ENCODE peak calls at places on chromosomes 1 and 21, in six cellular contexts. One of them, this sample, is unnamed.

GRCh38 chr1:214551436-214552173 is at the start of gene PTPN14:
- DNase-seq in OCI-LY7: no peak
- DNase-seq in DND-41: peak; percentile 55
- DNase-seq in mammary epithelial cell: peak; percentile 92
- DNase-seq in hepatocyte: peak; percentile 97
- DNase-seq in IMR-90: peak; percentile 96
- DNase-seq in this sample: peak; percentile 85

GRCh38 chr1:209839875-209840491 is 12.2 kb downstream of the UTP25 start:
- DNase-seq in OCI-LY7: no peak
- DNase-seq in DND-41: no peak
- DNase-seq in mammary epithelial cell: peak; percentile 95
- DNase-seq in hepatocyte: peak; percentile 68
- DNase-seq in IMR-90: peak; percentile 98
- DNase-seq in this sample: peak; percentile 65

GRCh38 chr1:117147856-117148588 is 26.5 kb upstream of the TRIM45 start:
- DNase-seq in OCI-LY7: no peak
- DNase-seq in DND-41: no peak
- DNase-seq in mammary epithelial cell: peak; percentile 70
- DNase-seq in hepatocyte: no peak
- DNase-seq in IMR-90: peak; percentile 80
- DNase-seq in this sample: no peak

GRCh38 chr1:26771643-26772321 is 16.0 kb upstream of the PIGV start:
- DNase-seq in OCI-LY7: no peak
- DNase-seq in DND-41: no peak
- DNase-seq in mammary epithelial cell: peak; percentile 90
- DNase-seq in hepatocyte: peak; percentile 81
- DNase-seq in IMR-90: peak; percentile 99
- DNase-seq in this sample: peak; percentile 52

GRCh38 chr1:245386321-245387002 is 231.7 kb downstream of the KIF26B start:
- DNase-seq in OCI-LY7: no peak
- DNase-seq in DND-41: no peak
- DNase-seq in mammary epithelial cell: no peak
- DNase-seq in hepatocyte: no peak
- DNase-seq in IMR-90: no peak
- DNase-seq in this sample: no peak

GRCh38 chr1:88731475-88731874 is 47.4 kb downstream of the PKN2 start:
- DNase-seq in OCI-LY7: no peak
- DNase-seq in DND-41: no peak
- DNase-seq in mammary epithelial cell: peak; percentile 62
- DNase-seq in hepatocyte: peak; percentile 71
- DNase-seq in IMR-90: peak; percentile 97
- DNase-seq in this sample: no peak

GRCh38 chr21:32611471-32611997 is 643 bp downstream of the CFAP298 start:
- DNase-seq in OCI-LY7: peak; percentile 83
- DNase-seq in DND-41: peak; percentile 54
- DNase-seq in mammary epithelial cell: peak; percentile 30
- DNase-seq in hepatocyte: peak; percentile 39
- DNase-seq in IMR-90: peak; percentile 18
- DNase-seq in this sample: no peak

GRCh38 chr21:46154155-46154954 is 1.0 kb downstream of the FTCD start:
- DNase-seq in OCI-LY7: no peak
- DNase-seq in DND-41: no peak
- DNase-seq in mammary epithelial cell: no peak
- DNase-seq in hepatocyte: peak; percentile 10
- DNase-seq in IMR-90: no peak
- DNase-seq in this sample: no peak

GRCh38 chr1:176736015-176736414 is 273.0 kb downstream of the PAPPA2 start:
- DNase-seq in OCI-LY7: no peak
- DNase-seq in DND-41: no peak
- DNase-seq in mammary epithelial cell: no peak
- DNase-seq in hepatocyte: no peak
- DNase-seq in IMR-90: no peak
- DNase-seq in this sample: no peak

GRCh38 chr1:47002211-47002610 is 21.3 kb upstream of the CYP4X1 start:
- DNase-seq in OCI-LY7: peak; percentile 1
- DNase-seq in DND-41: no peak
- DNase-seq in mammary epithelial cell: no peak
- DNase-seq in hepatocyte: no peak
- DNase-seq in IMR-90: no peak
- DNase-seq in this sample: no peak

GRCh38 chr21:36572091-36572490 is 92.2 kb upstream of the CLDN14 start:
- DNase-seq in OCI-LY7: no peak
- DNase-seq in DND-41: no peak
- DNase-seq in mammary epithelial cell: no peak
- DNase-seq in hepatocyte: no peak
- DNase-seq in IMR-90: no peak
- DNase-seq in this sample: no peak

GRCh38 chr1:3717715-3718601 is 34.3 kb upstream of the CCDC27 start:
- DNase-seq in OCI-LY7: peak; percentile 25
- DNase-seq in DND-41: no peak
- DNase-seq in mammary epithelial cell: no peak
- DNase-seq in hepatocyte: peak; percentile 62
- DNase-seq in IMR-90: no peak
- DNase-seq in this sample: no peak

GRCh38 chr1:63829349-63830327 is 55.8 kb downstream of the ROR1 start:
- DNase-seq in OCI-LY7: no peak
- DNase-seq in DND-41: no peak
- DNase-seq in mammary epithelial cell: no peak
- DNase-seq in hepatocyte: no peak
- DNase-seq in IMR-90: no peak
- DNase-seq in this sample: no peak

GRCh38 chr1:114779722-114780121 is 763 bp downstream of the SIKE1 start:
- DNase-seq in OCI-LY7: no peak
- DNase-seq in DND-41: no peak
- DNase-seq in mammary epithelial cell: no peak
- DNase-seq in hepatocyte: no peak
- DNase-seq in IMR-90: no peak
- DNase-seq in this sample: no peak

GRCh38 chr1:2391034-2391384 is 345 bp downstream of the MORN1 start:
- DNase-seq in OCI-LY7: peak; percentile 30
- DNase-seq in DND-41: peak; percentile 34
- DNase-seq in mammary epithelial cell: peak; percentile 29
- DNase-seq in hepatocyte: peak; percentile 54
- DNase-seq in IMR-90: no peak
- DNase-seq in this sample: no peak

GRCh38 chr1:59530119-59530518 is 233.2 kb downstream of the FGGY start:
- DNase-seq in OCI-LY7: no peak
- DNase-seq in DND-41: no peak
- DNase-seq in mammary epithelial cell: no peak
- DNase-seq in hepatocyte: no peak
- DNase-seq in IMR-90: no peak
- DNase-seq in this sample: no peak

GRCh38 chr1:10257851-10258250 is 47.5 kb downstream of the KIF1B start:
- DNase-seq in OCI-LY7: no peak
- DNase-seq in DND-41: no peak
- DNase-seq in mammary epithelial cell: no peak
- DNase-seq in hepatocyte: no peak
- DNase-seq in IMR-90: no peak
- DNase-seq in this sample: no peak

GRCh38 chr21:44946254-44947041 is 6.6 kb downstream of the SLX9 start:
- DNase-seq in OCI-LY7: no peak
- DNase-seq in DND-41: no peak
- DNase-seq in mammary epithelial cell: no peak
- DNase-seq in hepatocyte: no peak
- DNase-seq in IMR-90: no peak
- DNase-seq in this sample: no peak

GRCh38 chr1:206782448-206782847 is 10.2 kb upstream of the IL10 start:
- DNase-seq in OCI-LY7: peak; percentile 92
- DNase-seq in DND-41: peak; percentile 80
- DNase-seq in mammary epithelial cell: no peak
- DNase-seq in hepatocyte: no peak
- DNase-seq in IMR-90: no peak
- DNase-seq in this sample: no peak

GRCh38 chr1:114153051-114153620 is 533 bp downstream of the SYT6 start:
- DNase-seq in OCI-LY7: no peak
- DNase-seq in DND-41: no peak
- DNase-seq in mammary epithelial cell: no peak
- DNase-seq in hepatocyte: peak; percentile 32
- DNase-seq in IMR-90: no peak
- DNase-seq in this sample: no peak

GRCh38 chr1:27963393-27963792 is 3.6 kb downstream of the XKR8 start:
- DNase-seq in OCI-LY7: no peak
- DNase-seq in DND-41: no peak
- DNase-seq in mammary epithelial cell: no peak
- DNase-seq in hepatocyte: no peak
- DNase-seq in IMR-90: no peak
- DNase-seq in this sample: no peak

GRCh38 chr1:43913051-43913501 is 20.5 kb upstream of the ARTN start:
- DNase-seq in OCI-LY7: no peak
- DNase-seq in DND-41: no peak
- DNase-seq in mammary epithelial cell: no peak
- DNase-seq in hepatocyte: no peak
- DNase-seq in IMR-90: no peak
- DNase-seq in this sample: no peak

GRCh38 chr1:171661076-171661650 is 8.7 kb upstream of the MYOC start:
- DNase-seq in OCI-LY7: no peak
- DNase-seq in DND-41: no peak
- DNase-seq in mammary epithelial cell: peak; percentile 21
- DNase-seq in hepatocyte: no peak
- DNase-seq in IMR-90: no peak
- DNase-seq in this sample: no peak

GRCh38 chr21:33691945-33692594 is 49.8 kb downstream of the ITSN1 start:
- DNase-seq in OCI-LY7: no peak
- DNase-seq in DND-41: no peak
- DNase-seq in mammary epithelial cell: no peak
- DNase-seq in hepatocyte: no peak
- DNase-seq in IMR-90: peak; percentile 15
- DNase-seq in this sample: no peak
- H4K20me1 ChIP-seq in OCI-LY7: no peaks in the 10 kb centered on the region
- H4K20me1 ChIP-seq in DND-41: no peaks in the 10 kb centered on the region
- H4K20me1 ChIP-seq in mammary epithelial cell: no peaks in the 10 kb centered on the region
- H4K20me1 ChIP-seq in hepatocyte: peaks cover 22% of the 10 kb centered on the region
- H4K20me1 ChIP-seq in IMR-90: peaks cover 52% of the 10 kb centered on the region
- H4K20me1 ChIP-seq in this sample: no peaks in the 10 kb centered on the region

GRCh38 chr1:8367571-8368184 is 49.8 kb downstream of the SLC45A1 start:
- DNase-seq in OCI-LY7: no peak
- DNase-seq in DND-41: no peak
- DNase-seq in mammary epithelial cell: no peak
- DNase-seq in hepatocyte: no peak
- DNase-seq in IMR-90: no peak
- DNase-seq in this sample: no peak
- H4K20me1 ChIP-seq in OCI-LY7: peaks cover 18% of the 10 kb centered on the region
- H4K20me1 ChIP-seq in DND-41: peaks cover 30% of the 10 kb centered on the region
- H4K20me1 ChIP-seq in mammary epithelial cell: no peaks in the 10 kb centered on the region
- H4K20me1 ChIP-seq in hepatocyte: peaks cover 84% of the 10 kb centered on the region
- H4K20me1 ChIP-seq in IMR-90: peaks cover 74% of the 10 kb centered on the region
- H4K20me1 ChIP-seq in this sample: no peaks in the 10 kb centered on the region

GRCh38 chr1:167665469-167665868 is 35.4 kb downstream of the RCSD1 start:
- DNase-seq in OCI-LY7: no peak
- DNase-seq in DND-41: no peak
- DNase-seq in mammary epithelial cell: peak; percentile 55
- DNase-seq in hepatocyte: no peak
- DNase-seq in IMR-90: no peak
- DNase-seq in this sample: no peak

GRCh38 chr1:167659876-167660275 is 29.8 kb downstream of the RCSD1 start:
- DNase-seq in OCI-LY7: no peak
- DNase-seq in DND-41: no peak
- DNase-seq in mammary epithelial cell: no peak
- DNase-seq in hepatocyte: no peak
- DNase-seq in IMR-90: no peak
- DNase-seq in this sample: no peak

GRCh38 chr1:167666416-167666815 is 36.4 kb downstream of the RCSD1 start:
- DNase-seq in OCI-LY7: no peak
- DNase-seq in DND-41: no peak
- DNase-seq in mammary epithelial cell: peak; percentile 90
- DNase-seq in hepatocyte: no peak
- DNase-seq in IMR-90: peak; percentile 45
- DNase-seq in this sample: no peak

GRCh38 chr1:167661527-167662436 is 31.8 kb downstream of the RCSD1 start:
- DNase-seq in OCI-LY7: no peak
- DNase-seq in DND-41: no peak
- DNase-seq in mammary epithelial cell: peak; percentile 88
- DNase-seq in hepatocyte: peak; percentile 52
- DNase-seq in IMR-90: peak; percentile 91
- DNase-seq in this sample: no peak

DNA sequence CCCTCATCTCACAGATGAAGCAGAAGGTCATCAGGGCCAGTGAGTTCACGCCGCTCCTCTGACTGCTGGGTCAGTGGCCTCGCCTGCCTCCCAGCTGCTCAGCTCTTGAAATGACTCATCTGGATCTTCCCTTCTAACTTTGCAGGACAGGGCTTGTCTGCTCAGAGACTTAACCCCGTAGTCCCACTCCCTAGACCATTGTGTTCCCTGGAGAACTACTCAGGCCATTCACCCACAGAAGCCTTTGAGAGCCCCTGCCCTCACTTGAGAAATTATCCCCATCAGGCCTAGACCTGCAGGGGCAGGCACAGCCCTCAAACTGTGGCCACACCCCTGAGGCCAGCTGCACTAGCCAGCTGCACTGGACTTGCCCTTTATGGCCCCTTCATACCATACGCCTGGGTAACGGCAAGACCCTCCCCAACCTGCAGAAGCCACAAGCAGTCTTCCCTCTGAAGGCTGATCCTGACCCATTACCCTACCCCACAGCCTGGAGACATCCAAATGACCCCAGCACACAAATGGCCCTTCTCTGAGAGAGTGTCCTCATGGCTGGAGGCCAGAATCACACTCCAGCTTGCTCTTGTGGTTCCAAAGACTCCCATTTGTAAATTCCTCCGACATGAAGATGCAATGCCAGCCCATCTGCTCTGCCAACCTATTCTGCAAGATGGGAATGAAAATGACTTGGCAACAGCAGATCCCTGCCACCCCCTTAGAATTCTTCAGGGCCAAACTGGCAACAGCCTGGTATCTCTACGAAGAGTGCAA is 33.2 kb downstream of the RCSD1 start:
- DNase-seq in OCI-LY7: no peak
- DNase-seq in DND-41: no peak
- DNase-seq in mammary epithelial cell: peak; percentile 100
- DNase-seq in hepatocyte: peak; percentile 29
- DNase-seq in IMR-90: peak; percentile 47
- DNase-seq in this sample: no peak
- H4K20me1 ChIP-seq in OCI-LY7: peaks cover 21% of the 10 kb centered on the region
- H4K20me1 ChIP-seq in DND-41: peaks cover 85% of the 10 kb centered on the region
- H4K20me1 ChIP-seq in mammary epithelial cell: no peaks in the 10 kb centered on the region
- H4K20me1 ChIP-seq in hepatocyte: no peaks in the 10 kb centered on the region
- H4K20me1 ChIP-seq in IMR-90: no peaks in the 10 kb centered on the region
- H4K20me1 ChIP-seq in this sample: no peaks in the 10 kb centered on the region

DNA sequence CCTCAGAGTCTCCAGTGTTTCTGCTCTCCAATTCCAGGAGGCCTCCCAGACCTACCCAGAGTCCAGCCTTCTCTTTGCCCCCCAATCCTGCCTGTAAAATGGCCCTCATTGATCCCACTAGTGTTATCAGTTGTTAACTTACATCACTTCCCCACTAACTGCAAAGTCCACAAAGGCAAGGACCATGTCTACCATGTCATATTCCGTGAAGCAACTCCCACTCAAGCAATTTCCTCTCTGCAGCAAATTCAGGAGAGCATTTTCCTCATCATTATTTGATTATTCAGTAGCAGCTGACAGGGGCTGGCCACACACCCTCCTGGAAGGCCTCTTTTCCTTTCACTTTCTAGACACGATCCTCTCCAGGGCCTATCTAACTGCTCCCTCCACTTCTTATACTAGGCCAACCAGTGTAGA is 153.5 kb downstream of the RERE start:
- DNase-seq in OCI-LY7: no peak
- DNase-seq in DND-41: peak; percentile 23
- DNase-seq in mammary epithelial cell: no peak
- DNase-seq in hepatocyte: no peak
- DNase-seq in IMR-90: peak; percentile 56
- DNase-seq in this sample: no peak
- H4K20me1 ChIP-seq in OCI-LY7: peaks cover 5% of the 10 kb centered on the region
- H4K20me1 ChIP-seq in DND-41: peaks cover 39% of the 10 kb centered on the region
- H4K20me1 ChIP-seq in mammary epithelial cell: no peaks in the 10 kb centered on the region
- H4K20me1 ChIP-seq in hepatocyte: peaks cover 44% of the 10 kb centered on the region
- H4K20me1 ChIP-seq in IMR-90: peaks cover 81% of the 10 kb centered on the region
- H4K20me1 ChIP-seq in this sample: no peaks in the 10 kb centered on the region

This sample was measured in HCT116.